ENCODE peak calls at places on chromosomes 6 and 20, in eight cellular contexts. V is neural crest cell, G is fibroblast of mammary gland, N is endothelial cell, C is D721Med, O is GM20000, Y is pancreas, S is endothelial cell of umbilical vein. I is an unnamed sample.
A peak's percentile ranks its signal among the peaks of the same experiment; 100 is the strongest.

GRCh38 chr6:96015791-96016776 is at the start of gene FUT9:
- DNase-seq in G (no peak), C (no peak), Y (peak; percentile 81), V (peak; percentile 47), N (peak; percentile 61), O (no peak), S (no peak), I (peak; percentile 5)

GRCh38 chr6:101393291-101394251 is at the start of gene GRIK2:
- DNase-seq in S (peak; percentile 2), G (peak; percentile 24), Y (peak; percentile 81), N (peak; percentile 71), O (no peak), V (peak; percentile 63), C (peak; percentile 44), I (peak; percentile 42)

GRCh38 chr6:38168699-38169098 is 349.2 kb downstream of the ZFAND3 start:
- DNase-seq in S (no peak), O (no peak), C (no peak), V (no peak), G (no peak), N (no peak), Y (no peak), I (no peak)

GRCh38 chr6:15607603-15608002 is 55.2 kb downstream of the DTNBP1 start:
- DNase-seq in Y (no peak), C (no peak), N (no peak), S (no peak), O (no peak), V (no peak), G (no peak), I (no peak)

GRCh38 chr20:45323731-45324130 is 15.6 kb upstream of the MATN4 start:
- DNase-seq in S (no peak), V (no peak), Y (no peak), G (peak; percentile 45), O (no peak), N (no peak), C (no peak), I (no peak)

GRCh38 chr6:6712258-6712978 is 123.9 kb downstream of the LY86 start:
- DNase-seq in V (no peak), N (no peak), O (no peak), G (peak; percentile 96), S (no peak), C (no peak), Y (peak; percentile 66), I (no peak)

GRCh38 chr20:33518071-33518470 is 28.2 kb downstream of the CBFA2T2 start:
- DNase-seq in O (no peak), V (no peak), S (peak; percentile 88), Y (no peak), G (peak; percentile 72), N (no peak), C (no peak), I (no peak)

GRCh38 chr6:26204332-26205160 is 117.3 kb downstream of the HFE start:
- DNase-seq in O (peak; percentile 78), V (peak; percentile 80), G (peak; percentile 96), C (no peak), Y (peak; percentile 68), N (peak; percentile 87), S (peak; percentile 99), I (peak; percentile 99)

GRCh38 chr20:19072988-19073387 is 139.5 kb upstream of the SLC24A3 start:
- DNase-seq in O (no peak), Y (no peak), G (no peak), C (no peak), N (no peak), V (no peak), S (no peak), I (no peak)

GRCh38 chr20:63538204-63539091 is 1.3 kb upstream of the PTK6 start:
- DNase-seq in C (no peak), G (peak; percentile 46), V (no peak), N (peak; percentile 61), O (no peak), Y (peak; percentile 86), S (no peak), I (peak; percentile 92)

GRCh38 chr6:80438728-80439127 is 332.3 kb downstream of the BCKDHB start:
- DNase-seq in G (peak; percentile 87), C (no peak), V (no peak), O (no peak), S (peak; percentile 29), N (no peak), Y (no peak), I (no peak)

GRCh38 chr6:75855047-75855446 is 106.0 kb downstream of the MYO6 start:
- DNase-seq in Y (no peak), O (peak; percentile 15), S (peak; percentile 67), C (no peak), N (peak; percentile 29), V (peak; percentile 35), G (peak; percentile 77), I (peak; percentile 68)

GRCh38 chr6:44100088-44100550 is 27.1 kb downstream of the MRPL14 start:
- DNase-seq in O (no peak), Y (no peak), V (peak; percentile 28), S (peak; percentile 52), N (peak; percentile 58), C (no peak), G (peak; percentile 31), I (no peak)

GRCh38 chr6:46421939-46422338 is 69.3 kb downstream of the RCAN2 start:
- DNase-seq in G (no peak), N (no peak), O (no peak), C (no peak), V (no peak), Y (no peak), S (no peak), I (no peak)

GRCh38 chr6:46422619-46423018 is 68.6 kb downstream of the RCAN2 start:
- DNase-seq in Y (no peak), G (no peak), N (no peak), V (no peak), S (no peak), O (no peak), C (no peak), I (no peak)

GRCh38 chr6:46419576-46420002 is 71.7 kb downstream of the RCAN2 start:
- DNase-seq in V (peak; percentile 32), G (peak; percentile 80), Y (no peak), C (no peak), N (peak; percentile 53), O (peak; percentile 42), S (peak; percentile 63), I (peak; percentile 62)

GRCh38 chr6:46421239-46421638 is 70.0 kb downstream of the RCAN2 start:
- DNase-seq in S (no peak), G (peak; percentile 52), V (no peak), N (no peak), C (no peak), Y (no peak), O (no peak), I (no peak)
- TF ChIP-seq CTCF in S (no peak), G (peak; percentile 7), V (no peak), N (no peak), C (no peak), Y (no peak), O (no peak), I (no peak)

DNA sequence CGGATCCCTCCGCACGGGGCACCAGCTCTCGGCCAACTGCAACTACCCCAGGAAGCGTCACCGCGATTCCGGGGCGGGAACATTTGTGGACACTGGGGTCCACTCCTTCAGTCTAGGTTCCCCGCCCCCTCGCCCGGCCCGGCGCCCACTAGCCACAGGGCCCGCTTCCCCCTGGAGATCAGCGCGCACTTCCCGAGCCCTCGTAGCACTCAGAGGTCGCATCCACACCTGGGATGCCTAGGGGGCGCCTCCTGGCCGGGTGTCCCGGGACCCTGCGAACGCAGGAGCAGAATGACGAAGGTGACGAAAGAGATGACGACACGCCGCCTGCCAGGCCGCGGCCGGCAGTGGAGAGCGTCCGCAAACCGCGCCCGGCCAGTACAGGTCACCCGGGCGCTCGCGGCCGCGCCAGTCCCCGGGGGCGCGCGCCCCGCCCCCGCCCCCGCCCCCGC is 309 bp upstream of the AIG1 start:
- DNase-seq in Y (peak; percentile 90), C (no peak), S (peak; percentile 82), O (peak; percentile 88), G (peak; percentile 81), V (peak; percentile 65), N (peak; percentile 73), I (peak; percentile 71)
- TF ChIP-seq CTCF in Y (no peak), C (peak; percentile 37), S (peak; percentile 15), O (peak; percentile 1), G (no peak), V (peak; percentile 9), N (no peak), I (no peak)

GRCh38 chr6:13487122-13488014 is at the start of gene GFOD1:
- DNase-seq in V (peak; percentile 70), C (peak; percentile 75), Y (peak; percentile 93), S (peak; percentile 84), O (peak; percentile 97), G (peak; percentile 78), N (peak; percentile 79), I (peak; percentile 83)
- TF ChIP-seq CTCF in V (peak; percentile 52), C (no peak), Y (peak; percentile 7), S (peak; percentile 34), O (no peak), G (peak; percentile 2), N (peak; percentile 44), I (no peak)

GRCh38 chr6:24359640-24360454 is 2.0 kb upstream of the DCDC2 start:
- DNase-seq in S (peak; percentile 50), Y (peak; percentile 91), G (peak; percentile 54), N (peak; percentile 97), V (peak; percentile 92), O (peak; percentile 79), C (peak; percentile 29), I (peak; percentile 39)
- TF ChIP-seq CTCF in S (peak; percentile 86), Y (peak; percentile 80), G (peak; percentile 82), N (peak; percentile 98), V (peak; percentile 97), O (peak; percentile 78), C (peak; percentile 56), I (peak; percentile 60)

DNA sequence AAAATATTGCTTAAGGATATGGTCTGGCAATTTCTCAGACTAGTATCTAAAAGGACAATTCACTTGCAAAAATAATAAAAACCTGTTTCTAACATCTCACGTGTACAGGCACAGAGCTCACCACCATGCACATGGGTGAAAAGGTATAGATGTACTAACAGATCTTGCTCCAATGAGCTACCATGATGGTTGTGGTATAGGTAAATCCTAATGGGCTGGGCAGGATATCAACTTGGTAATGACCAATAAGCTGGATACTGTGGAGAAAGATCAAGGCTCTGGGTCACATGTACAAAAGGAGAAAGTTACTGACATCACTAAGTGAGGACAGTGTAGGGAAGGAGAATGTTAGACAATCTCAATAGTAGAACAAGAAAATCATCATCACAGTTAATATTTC is 111.0 kb upstream of the NUP153 start:
- DNase-seq in V (no peak), N (no peak), G (no peak), O (no peak), Y (no peak), S (no peak), C (no peak), I (no peak)
- TF ChIP-seq CTCF in V (no peak), N (no peak), G (no peak), O (no peak), Y (no peak), S (no peak), C (no peak), I (no peak)

GRCh38 chr6:124400600-124400999 is 561.6 kb upstream of the RNF217 start:
- DNase-seq in C (no peak), S (no peak), O (no peak), N (no peak), Y (no peak), V (no peak), G (no peak), I (no peak)
- TF ChIP-seq CTCF in C (peak; percentile 35), S (peak; percentile 10), O (no peak), N (peak; percentile 26), Y (no peak), V (peak; percentile 36), G (no peak), I (no peak)

GRCh38 chr6:151180321-151180720 is 59.4 kb upstream of the AKAP12 start:
- DNase-seq in N (no peak), V (no peak), G (no peak), S (no peak), Y (no peak), C (no peak), O (no peak), I (no peak)
- TF ChIP-seq CTCF in N (no peak), V (no peak), G (no peak), S (no peak), Y (no peak), C (no peak), O (no peak), I (no peak)